ENCODE peak calls at places on chromosomes 5 and 9, in six cellular contexts. One of them, this sample, is unnamed. For H3K27me3, the result is how much of the 10 kb centered on the place peaks cover.

GRCh38 chr9:96161819-96162218 is 140.2 kb downstream of the HSD17B3 start:
- DNase-seq in cardiac muscle cell: no peak
- DNase-seq in transverse colon: no peak
- DNase-seq in WERI-Rb-1: no peak
- DNase-seq in tibial nerve: no peak
- DNase-seq in CD4-positive, alpha-beta T cell: no peak
- DNase-seq in this sample: peak

GRCh38 chr5:139273572-139274264 is 19.8 kb upstream of the MATR3 start:
- DNase-seq in tibial nerve: peak
- DNase-seq in CD4-positive, alpha-beta T cell: peak
- DNase-seq in cardiac muscle cell: peak
- DNase-seq in WERI-Rb-1: peak
- DNase-seq in transverse colon: peak
- DNase-seq in this sample: peak

GRCh38 chr5:36950586-36951457 is 74.3 kb downstream of the NIPBL start:
- DNase-seq in WERI-Rb-1: no peak
- DNase-seq in tibial nerve: no peak
- DNase-seq in CD4-positive, alpha-beta T cell: no peak
- DNase-seq in cardiac muscle cell: no peak
- DNase-seq in transverse colon: no peak
- DNase-seq in this sample: no peak

GRCh38 chr5:93735378-93735777 is 6.0 kb downstream of the POU5F2 start:
- DNase-seq in transverse colon: no peak
- DNase-seq in tibial nerve: no peak
- DNase-seq in cardiac muscle cell: no peak
- DNase-seq in CD4-positive, alpha-beta T cell: no peak
- DNase-seq in WERI-Rb-1: no peak
- DNase-seq in this sample: no peak

GRCh38 chr9:108603141-108603540 is 252.6 kb downstream of the ACTL7B start:
- DNase-seq in WERI-Rb-1: no peak
- DNase-seq in CD4-positive, alpha-beta T cell: no peak
- DNase-seq in tibial nerve: no peak
- DNase-seq in cardiac muscle cell: no peak
- DNase-seq in transverse colon: no peak
- DNase-seq in this sample: peak

GRCh38 chr5:125501396-125501795 is 755.0 kb upstream of the ZNF608 start:
- DNase-seq in CD4-positive, alpha-beta T cell: no peak
- DNase-seq in cardiac muscle cell: no peak
- DNase-seq in tibial nerve: no peak
- DNase-seq in WERI-Rb-1: no peak
- DNase-seq in transverse colon: no peak
- DNase-seq in this sample: no peak

GRCh38 chr9:70802206-70802605 is 319.2 kb downstream of the TRPM3 start:
- DNase-seq in tibial nerve: no peak
- DNase-seq in transverse colon: no peak
- DNase-seq in CD4-positive, alpha-beta T cell: no peak
- DNase-seq in cardiac muscle cell: no peak
- DNase-seq in WERI-Rb-1: no peak
- DNase-seq in this sample: no peak

GRCh38 chr5:96627792-96628191 is 34.4 kb upstream of the CAST start:
- DNase-seq in cardiac muscle cell: no peak
- DNase-seq in CD4-positive, alpha-beta T cell: no peak
- DNase-seq in transverse colon: no peak
- DNase-seq in tibial nerve: no peak
- DNase-seq in WERI-Rb-1: no peak
- DNase-seq in this sample: no peak

GRCh38 chr9:96169488-96169887 is 132.5 kb downstream of the HSD17B3 start:
- DNase-seq in WERI-Rb-1: no peak
- DNase-seq in tibial nerve: peak
- DNase-seq in cardiac muscle cell: peak
- DNase-seq in transverse colon: peak
- DNase-seq in CD4-positive, alpha-beta T cell: no peak
- DNase-seq in this sample: no peak

GRCh38 chr5:148963679-148964078 is 99.2 kb downstream of the SH3TC2 start:
- DNase-seq in cardiac muscle cell: no peak
- DNase-seq in CD4-positive, alpha-beta T cell: no peak
- DNase-seq in transverse colon: no peak
- DNase-seq in tibial nerve: no peak
- DNase-seq in WERI-Rb-1: no peak
- DNase-seq in this sample: no peak

GRCh38 chr5:148962200-148962550 is 100.7 kb downstream of the SH3TC2 start:
- DNase-seq in tibial nerve: no peak
- DNase-seq in CD4-positive, alpha-beta T cell: no peak
- DNase-seq in WERI-Rb-1: no peak
- DNase-seq in cardiac muscle cell: no peak
- DNase-seq in transverse colon: no peak
- DNase-seq in this sample: no peak

GRCh38 chr5:148960070-148960769 is 102.6 kb downstream of the SH3TC2 start:
- DNase-seq in CD4-positive, alpha-beta T cell: no peak
- DNase-seq in cardiac muscle cell: no peak
- DNase-seq in tibial nerve: no peak
- DNase-seq in transverse colon: no peak
- DNase-seq in WERI-Rb-1: no peak
- DNase-seq in this sample: no peak

GRCh38 chr5:148961261-148962199 is 101.3 kb downstream of the SH3TC2 start:
- DNase-seq in cardiac muscle cell: no peak
- DNase-seq in tibial nerve: no peak
- DNase-seq in WERI-Rb-1: no peak
- DNase-seq in CD4-positive, alpha-beta T cell: no peak
- DNase-seq in transverse colon: no peak
- DNase-seq in this sample: no peak

GRCh38 chr5:148962761-148963324 is 100.0 kb downstream of the SH3TC2 start:
- DNase-seq in WERI-Rb-1: no peak
- DNase-seq in CD4-positive, alpha-beta T cell: no peak
- DNase-seq in transverse colon: no peak
- DNase-seq in cardiac muscle cell: no peak
- DNase-seq in tibial nerve: no peak
- DNase-seq in this sample: no peak
- H3K27me3 ChIP-seq in WERI-Rb-1: under half
- H3K27me3 ChIP-seq in CD4-positive, alpha-beta T cell: under half
- H3K27me3 ChIP-seq in transverse colon: under half
- H3K27me3 ChIP-seq in cardiac muscle cell: under half
- H3K27me3 ChIP-seq in tibial nerve: under half
- H3K27me3 ChIP-seq in this sample: under half

GRCh38 chr5:77641397-77641943 is 3.0 kb upstream of the OTP start:
- DNase-seq in transverse colon: no peak
- DNase-seq in WERI-Rb-1: no peak
- DNase-seq in CD4-positive, alpha-beta T cell: no peak
- DNase-seq in cardiac muscle cell: no peak
- DNase-seq in tibial nerve: no peak
- DNase-seq in this sample: no peak
- H3K27me3 ChIP-seq in transverse colon: half or more
- H3K27me3 ChIP-seq in WERI-Rb-1: under half
- H3K27me3 ChIP-seq in CD4-positive, alpha-beta T cell: half or more
- H3K27me3 ChIP-seq in cardiac muscle cell: half or more
- H3K27me3 ChIP-seq in tibial nerve: half or more
- H3K27me3 ChIP-seq in this sample: half or more

GRCh38 chr5:109907751-109908150 is 218.0 kb downstream of the MAN2A1 start:
- DNase-seq in cardiac muscle cell: no peak
- DNase-seq in transverse colon: no peak
- DNase-seq in WERI-Rb-1: no peak
- DNase-seq in tibial nerve: peak
- DNase-seq in CD4-positive, alpha-beta T cell: no peak
- DNase-seq in this sample: no peak
- H3K27me3 ChIP-seq in cardiac muscle cell: half or more
- H3K27me3 ChIP-seq in transverse colon: under half
- H3K27me3 ChIP-seq in WERI-Rb-1: under half
- H3K27me3 ChIP-seq in tibial nerve: under half
- H3K27me3 ChIP-seq in CD4-positive, alpha-beta T cell: under half
- H3K27me3 ChIP-seq in this sample: under half

DNA sequence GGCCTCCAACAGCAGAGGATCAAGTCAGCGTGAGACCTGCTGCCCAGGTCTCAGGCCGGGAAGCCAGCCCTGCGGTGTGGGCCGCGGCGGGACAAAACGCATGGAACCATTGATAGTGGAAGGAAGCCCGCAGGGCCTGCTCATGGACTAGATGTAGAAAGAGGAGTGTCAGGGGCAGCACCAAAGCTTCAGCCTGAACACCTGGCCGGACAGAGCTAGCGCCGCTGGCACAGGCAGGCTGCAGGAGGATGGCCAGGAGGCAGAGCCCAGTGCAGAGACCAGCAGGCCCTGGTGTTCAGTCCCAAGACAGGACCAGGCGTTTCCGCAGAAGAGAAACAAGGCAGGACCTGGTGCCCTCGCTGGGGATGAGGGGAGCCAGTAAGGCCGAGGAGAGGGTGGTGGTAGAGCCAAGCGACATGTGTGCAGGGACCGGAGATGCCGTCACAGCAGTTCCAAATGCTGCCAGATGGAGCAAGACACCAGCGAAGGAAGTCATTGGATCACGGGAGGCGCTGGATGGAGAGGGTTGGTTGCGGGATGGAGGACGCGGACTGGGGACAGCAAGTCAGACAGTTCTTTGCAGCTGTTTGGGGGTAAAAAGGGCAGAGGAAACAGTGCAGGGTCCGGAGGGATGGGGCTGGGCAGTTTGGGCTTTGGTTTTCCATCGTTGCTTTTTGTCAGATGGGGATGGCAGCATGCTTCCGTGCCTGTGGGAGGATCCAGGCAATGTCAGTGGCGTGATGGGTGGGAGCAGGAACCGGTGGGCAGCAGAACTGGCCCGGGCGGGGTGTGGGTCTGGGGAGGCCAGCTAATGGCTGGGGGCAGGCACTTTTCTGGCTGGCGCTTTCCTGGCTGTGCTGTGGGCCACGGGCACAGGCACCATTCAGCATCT is 42.0 kb upstream of the OLFM1 start:
- DNase-seq in cardiac muscle cell: no peak
- DNase-seq in CD4-positive, alpha-beta T cell: no peak
- DNase-seq in tibial nerve: no peak
- DNase-seq in transverse colon: no peak
- DNase-seq in WERI-Rb-1: no peak
- DNase-seq in this sample: peak
- H3K27me3 ChIP-seq in cardiac muscle cell: under half
- H3K27me3 ChIP-seq in CD4-positive, alpha-beta T cell: under half
- H3K27me3 ChIP-seq in tibial nerve: under half
- H3K27me3 ChIP-seq in transverse colon: under half
- H3K27me3 ChIP-seq in WERI-Rb-1: under half
- H3K27me3 ChIP-seq in this sample: under half

GRCh38 chr9:93859431-93860215 is 95.5 kb downstream of the BARX1 start:
- DNase-seq in transverse colon: no peak
- DNase-seq in tibial nerve: no peak
- DNase-seq in WERI-Rb-1: peak
- DNase-seq in CD4-positive, alpha-beta T cell: no peak
- DNase-seq in cardiac muscle cell: no peak
- DNase-seq in this sample: no peak
- H3K27me3 ChIP-seq in transverse colon: under half
- H3K27me3 ChIP-seq in tibial nerve: under half
- H3K27me3 ChIP-seq in WERI-Rb-1: half or more
- H3K27me3 ChIP-seq in CD4-positive, alpha-beta T cell: half or more
- H3K27me3 ChIP-seq in cardiac muscle cell: under half
- H3K27me3 ChIP-seq in this sample: half or more

DNA sequence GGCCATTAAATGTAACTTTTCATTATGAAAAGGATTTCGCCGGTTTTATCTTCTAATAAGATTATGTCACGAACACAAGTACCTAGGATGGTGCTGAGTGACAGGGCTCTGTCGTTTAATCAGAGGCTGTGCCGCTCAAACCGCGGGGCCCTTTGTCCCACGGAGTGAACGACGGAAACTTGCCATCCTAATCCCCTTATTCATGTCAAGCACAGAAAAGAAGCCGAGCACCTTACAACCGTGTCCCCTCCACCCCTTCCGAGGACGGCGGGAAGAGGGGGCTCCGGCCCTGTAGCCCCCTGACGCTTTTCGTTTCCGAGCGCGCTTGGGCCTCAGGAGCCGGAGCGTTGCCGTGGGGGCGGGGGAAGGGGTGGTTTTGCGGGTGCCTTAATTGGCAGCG is 11.2 kb downstream of the LMX1B start:
- DNase-seq in transverse colon: no peak
- DNase-seq in CD4-positive, alpha-beta T cell: no peak
- DNase-seq in tibial nerve: no peak
- DNase-seq in WERI-Rb-1: no peak
- DNase-seq in cardiac muscle cell: no peak
- DNase-seq in this sample: no peak
- H3K27me3 ChIP-seq in transverse colon: half or more
- H3K27me3 ChIP-seq in CD4-positive, alpha-beta T cell: half or more
- H3K27me3 ChIP-seq in tibial nerve: half or more
- H3K27me3 ChIP-seq in WERI-Rb-1: half or more
- H3K27me3 ChIP-seq in cardiac muscle cell: half or more
- H3K27me3 ChIP-seq in this sample: half or more

DNA sequence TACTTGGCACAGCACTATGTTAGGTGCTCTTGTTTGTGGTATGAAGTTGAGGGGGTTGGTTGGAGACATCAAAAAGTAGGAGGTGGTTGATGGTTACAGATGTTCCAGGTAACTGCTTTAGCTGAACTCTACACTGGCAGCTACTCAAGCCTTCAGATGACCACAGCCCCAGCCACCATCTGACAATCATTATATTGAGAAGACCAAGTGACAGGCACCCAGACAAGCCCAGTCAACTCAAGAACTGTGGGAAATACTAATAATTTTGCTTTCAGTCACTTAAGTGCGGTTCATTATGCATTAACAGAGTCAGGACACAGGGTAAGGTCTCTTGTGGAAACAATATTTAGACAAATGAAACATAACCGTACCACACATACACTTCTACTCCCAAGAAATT is 38.9 kb upstream of the SLIT3 start:
- DNase-seq in CD4-positive, alpha-beta T cell: no peak
- DNase-seq in tibial nerve: no peak
- DNase-seq in cardiac muscle cell: no peak
- DNase-seq in WERI-Rb-1: no peak
- DNase-seq in transverse colon: no peak
- DNase-seq in this sample: no peak
- H3K27me3 ChIP-seq in CD4-positive, alpha-beta T cell: under half
- H3K27me3 ChIP-seq in tibial nerve: under half
- H3K27me3 ChIP-seq in cardiac muscle cell: under half
- H3K27me3 ChIP-seq in WERI-Rb-1: half or more
- H3K27me3 ChIP-seq in transverse colon: under half
- H3K27me3 ChIP-seq in this sample: under half

GRCh38 chr5:73380710-73381586 is 67.6 kb downstream of the FOXD1 start:
- DNase-seq in CD4-positive, alpha-beta T cell: no peak
- DNase-seq in tibial nerve: no peak
- DNase-seq in cardiac muscle cell: no peak
- DNase-seq in transverse colon: no peak
- DNase-seq in WERI-Rb-1: no peak
- DNase-seq in this sample: no peak
- H3K27me3 ChIP-seq in CD4-positive, alpha-beta T cell: half or more
- H3K27me3 ChIP-seq in tibial nerve: half or more
- H3K27me3 ChIP-seq in cardiac muscle cell: under half
- H3K27me3 ChIP-seq in transverse colon: half or more
- H3K27me3 ChIP-seq in WERI-Rb-1: under half
- H3K27me3 ChIP-seq in this sample: half or more

GRCh38 chr9:137159105-137160053 is 10.5 kb downstream of the LRRC26 start:
- DNase-seq in cardiac muscle cell: no peak
- DNase-seq in tibial nerve: no peak
- DNase-seq in WERI-Rb-1: no peak
- DNase-seq in CD4-positive, alpha-beta T cell: no peak
- DNase-seq in transverse colon: no peak
- DNase-seq in this sample: no peak
- H3K27me3 ChIP-seq in cardiac muscle cell: half or more
- H3K27me3 ChIP-seq in tibial nerve: half or more
- H3K27me3 ChIP-seq in WERI-Rb-1: under half
- H3K27me3 ChIP-seq in CD4-positive, alpha-beta T cell: half or more
- H3K27me3 ChIP-seq in transverse colon: half or more
- H3K27me3 ChIP-seq in this sample: half or more